ENCODE peak calls at places on chromosomes 16 and 17, in seven cellular contexts. One of them, this sample, is unnamed.

GRCh38 chr16:75262800-75263127 is 11.3 kb upstream of the BCAR1 start:
- DNase-seq in HFF-Myc: no peak
- DNase-seq in esophagus squamous epithelium: no peak
- DNase-seq in cardiac muscle cell: no peak
- DNase-seq in left ventricle myocardium inferior: no peak
- DNase-seq in small intestine: no peak
- DNase-seq in DND-41: no peak
- DNase-seq in this sample: no peak

GRCh38 chr17:57577751-57578607 is 167.1 kb downstream of the CCDC182 start:
- DNase-seq in HFF-Myc: no peak
- DNase-seq in esophagus squamous epithelium: no peak
- DNase-seq in cardiac muscle cell: peak; percentile 93
- DNase-seq in left ventricle myocardium inferior: peak; percentile 35
- DNase-seq in small intestine: no peak
- DNase-seq in DND-41: no peak
- DNase-seq in this sample: no peak

GRCh38 chr17:68634345-68634876 is 33.2 kb upstream of the FAM20A start:
- DNase-seq in HFF-Myc: no peak
- DNase-seq in esophagus squamous epithelium: no peak
- DNase-seq in cardiac muscle cell: no peak
- DNase-seq in left ventricle myocardium inferior: no peak
- DNase-seq in small intestine: no peak
- DNase-seq in DND-41: no peak
- DNase-seq in this sample: no peak

GRCh38 chr17:17235212-17236174 is 1.5 kb downstream of the FLCN start:
- DNase-seq in HFF-Myc: no peak
- DNase-seq in esophagus squamous epithelium: no peak
- DNase-seq in cardiac muscle cell: no peak
- DNase-seq in left ventricle myocardium inferior: no peak
- DNase-seq in small intestine: peak; percentile 5
- DNase-seq in DND-41: no peak
- DNase-seq in this sample: no peak

GRCh38 chr17:31488264-31488981 is 96.9 kb downstream of the RAB11FIP4 start:
- DNase-seq in HFF-Myc: no peak
- DNase-seq in esophagus squamous epithelium: no peak
- DNase-seq in cardiac muscle cell: no peak
- DNase-seq in left ventricle myocardium inferior: no peak
- DNase-seq in small intestine: peak; percentile 56
- DNase-seq in DND-41: no peak
- DNase-seq in this sample: no peak

GRCh38 chr16:80034948-80035700 is 434.6 kb upstream of the MAF start:
- DNase-seq in HFF-Myc: no peak
- DNase-seq in esophagus squamous epithelium: no peak
- DNase-seq in cardiac muscle cell: no peak
- DNase-seq in left ventricle myocardium inferior: no peak
- DNase-seq in small intestine: no peak
- DNase-seq in DND-41: no peak
- DNase-seq in this sample: no peak

GRCh38 chr17:10192963-10193362 is 5.4 kb downstream of the GAS7 start:
- DNase-seq in HFF-Myc: no peak
- DNase-seq in esophagus squamous epithelium: no peak
- DNase-seq in cardiac muscle cell: peak; percentile 92
- DNase-seq in left ventricle myocardium inferior: no peak
- DNase-seq in small intestine: no peak
- DNase-seq in DND-41: no peak
- DNase-seq in this sample: no peak

GRCh38 chr16:81623365-81624102 is 155.6 kb upstream of the PLCG2 start:
- DNase-seq in HFF-Myc: no peak
- DNase-seq in esophagus squamous epithelium: no peak
- DNase-seq in cardiac muscle cell: peak; percentile 65
- DNase-seq in left ventricle myocardium inferior: no peak
- DNase-seq in small intestine: peak; percentile 71
- DNase-seq in DND-41: peak; percentile 46
- DNase-seq in this sample: peak; percentile 36

GRCh38 chr16:51898872-51899271 is 648.1 kb downstream of the TOX3 start:
- DNase-seq in HFF-Myc: no peak
- DNase-seq in esophagus squamous epithelium: no peak
- DNase-seq in cardiac muscle cell: no peak
- DNase-seq in left ventricle myocardium inferior: no peak
- DNase-seq in small intestine: no peak
- DNase-seq in DND-41: no peak
- DNase-seq in this sample: no peak

GRCh38 chr16:15434425-15435215 is at the start of gene BMERB1:
- DNase-seq in HFF-Myc: no peak
- DNase-seq in esophagus squamous epithelium: no peak
- DNase-seq in cardiac muscle cell: peak; percentile 82
- DNase-seq in left ventricle myocardium inferior: peak; percentile 74
- DNase-seq in small intestine: no peak
- DNase-seq in DND-41: no peak
- DNase-seq in this sample: peak; percentile 49

GRCh38 chr17:1764274-1764673 is 2.4 kb downstream of the SERPINF1 start:
- DNase-seq in HFF-Myc: peak; percentile 80
- DNase-seq in esophagus squamous epithelium: no peak
- DNase-seq in cardiac muscle cell: peak; percentile 97
- DNase-seq in left ventricle myocardium inferior: peak; percentile 74
- DNase-seq in small intestine: peak; percentile 60
- DNase-seq in DND-41: peak; percentile 92
- DNase-seq in this sample: peak; percentile 80

GRCh38 chr16:85057212-85057889 is 29.8 kb downstream of the KIAA0513 start:
- DNase-seq in HFF-Myc: no peak
- DNase-seq in esophagus squamous epithelium: no peak
- DNase-seq in cardiac muscle cell: no peak
- DNase-seq in left ventricle myocardium inferior: no peak
- DNase-seq in small intestine: no peak
- DNase-seq in DND-41: no peak
- DNase-seq in this sample: no peak

GRCh38 chr16:87723224-87723619 is 42.6 kb downstream of the KLHDC4 start:
- DNase-seq in HFF-Myc: peak; percentile 24
- DNase-seq in esophagus squamous epithelium: no peak
- DNase-seq in cardiac muscle cell: peak; percentile 72
- DNase-seq in left ventricle myocardium inferior: peak; percentile 57
- DNase-seq in small intestine: peak; percentile 5
- DNase-seq in DND-41: no peak
- DNase-seq in this sample: peak; percentile 85

GRCh38 chr16:22282254-22282892 is 14.8 kb upstream of the POLR3E start:
- DNase-seq in HFF-Myc: no peak
- DNase-seq in esophagus squamous epithelium: no peak
- DNase-seq in cardiac muscle cell: no peak
- DNase-seq in left ventricle myocardium inferior: no peak
- DNase-seq in small intestine: no peak
- DNase-seq in DND-41: no peak
- DNase-seq in this sample: no peak

GRCh38 chr17:78107457-78107856 is 21.1 kb downstream of the TMC6 start:
- DNase-seq in HFF-Myc: no peak
- DNase-seq in esophagus squamous epithelium: no peak
- DNase-seq in cardiac muscle cell: no peak
- DNase-seq in left ventricle myocardium inferior: peak; percentile 3
- DNase-seq in small intestine: no peak
- DNase-seq in DND-41: no peak
- DNase-seq in this sample: no peak

GRCh38 chr17:11720816-11721215 is 122.5 kb downstream of the DNAH9 start:
- DNase-seq in HFF-Myc: no peak
- DNase-seq in esophagus squamous epithelium: no peak
- DNase-seq in cardiac muscle cell: no peak
- DNase-seq in left ventricle myocardium inferior: no peak
- DNase-seq in small intestine: no peak
- DNase-seq in DND-41: no peak
- DNase-seq in this sample: no peak

GRCh38 chr17:33647976-33648375 is 354.9 kb upstream of the ASIC2 start:
- DNase-seq in HFF-Myc: no peak
- DNase-seq in esophagus squamous epithelium: no peak
- DNase-seq in cardiac muscle cell: peak; percentile 7
- DNase-seq in left ventricle myocardium inferior: no peak
- DNase-seq in small intestine: peak; percentile 22
- DNase-seq in DND-41: no peak
- DNase-seq in this sample: peak; percentile 5

GRCh38 chr16:29307598-29308507 is 98.7 kb downstream of the NPIPB11 start:
- DNase-seq in HFF-Myc: no peak
- DNase-seq in esophagus squamous epithelium: no peak
- DNase-seq in cardiac muscle cell: peak; percentile 31
- DNase-seq in left ventricle myocardium inferior: no peak
- DNase-seq in small intestine: no peak
- DNase-seq in DND-41: no peak
- DNase-seq in this sample: no peak

GRCh38 chr16:89913408-89914387 is 5.0 kb upstream of the MC1R start:
- DNase-seq in HFF-Myc: no peak
- DNase-seq in esophagus squamous epithelium: no peak
- DNase-seq in cardiac muscle cell: no peak
- DNase-seq in left ventricle myocardium inferior: no peak
- DNase-seq in small intestine: no peak
- DNase-seq in DND-41: no peak
- DNase-seq in this sample: no peak

DNA sequence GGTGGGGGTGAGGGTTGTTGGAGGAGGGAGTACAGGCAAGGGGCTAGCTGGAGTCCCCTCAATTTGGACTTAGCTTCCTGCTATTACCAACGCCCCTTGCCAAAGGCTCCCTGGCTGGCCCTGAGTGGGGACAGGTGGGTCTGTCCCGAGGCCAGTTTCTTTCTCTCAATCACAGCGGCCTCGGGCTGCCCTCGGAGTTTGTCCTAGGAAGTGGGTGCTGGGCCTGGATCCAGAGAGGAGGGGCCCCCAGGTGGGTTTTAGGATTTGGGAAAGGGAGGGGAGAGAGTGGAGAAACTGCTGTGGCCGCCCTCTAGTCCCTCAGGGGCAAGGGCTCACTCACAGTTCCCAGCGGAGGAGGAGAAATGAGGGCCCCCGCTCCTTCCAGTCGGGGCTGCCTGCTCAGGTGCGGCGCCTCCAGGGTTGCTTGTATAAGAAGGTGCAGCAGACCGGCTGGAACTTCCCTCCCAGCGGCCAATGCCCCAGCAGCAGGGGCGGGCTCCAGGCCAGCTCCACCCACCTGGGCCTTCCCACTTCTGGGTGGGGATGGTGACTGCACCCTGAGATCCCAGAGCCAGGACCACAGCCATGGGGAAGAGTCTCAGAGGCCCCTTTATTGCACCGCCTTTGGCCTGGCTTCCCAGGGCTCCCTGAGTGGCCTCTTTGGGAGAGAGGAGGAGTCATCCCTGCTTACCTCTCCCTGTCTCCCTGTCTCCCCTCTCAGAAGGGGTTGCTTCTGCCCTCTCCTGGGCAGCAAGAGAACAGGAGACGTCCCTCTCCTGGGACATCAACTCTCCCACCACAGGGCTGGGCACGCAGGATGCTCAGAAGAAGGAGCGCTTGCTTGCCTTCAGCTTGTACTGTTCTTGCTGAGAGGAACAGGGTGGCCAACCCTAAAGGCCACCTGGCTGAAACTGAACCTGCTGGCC is 112.0 kb upstream of the SMURF2 start:
- DNase-seq in HFF-Myc: peak; percentile 40
- DNase-seq in esophagus squamous epithelium: no peak
- DNase-seq in cardiac muscle cell: peak; percentile 66
- DNase-seq in left ventricle myocardium inferior: no peak
- DNase-seq in small intestine: peak; percentile 68
- DNase-seq in DND-41: no peak
- DNase-seq in this sample: no peak
- H3K4me3 ChIP-seq in HFF-Myc: no peak overlapping the region
- H3K4me3 ChIP-seq in esophagus squamous epithelium: peak overlapping the region; percentile 38
- H3K4me3 ChIP-seq in cardiac muscle cell: peak overlapping the region; percentile 15
- H3K4me3 ChIP-seq in left ventricle myocardium inferior: no peak overlapping the region
- H3K4me3 ChIP-seq in small intestine: peak overlapping the region; percentile 44
- H3K4me3 ChIP-seq in DND-41: no peak overlapping the region
- H3K4me3 ChIP-seq in this sample: no peak overlapping the region

GRCh38 chr17:2872282-2872681 is 76.0 kb downstream of the RAP1GAP2 start:
- DNase-seq in HFF-Myc: no peak
- DNase-seq in esophagus squamous epithelium: no peak
- DNase-seq in cardiac muscle cell: no peak
- DNase-seq in left ventricle myocardium inferior: no peak
- DNase-seq in small intestine: no peak
- DNase-seq in DND-41: no peak
- DNase-seq in this sample: no peak

GRCh38 chr17:2869604-2870003 is 73.4 kb downstream of the RAP1GAP2 start:
- DNase-seq in HFF-Myc: no peak
- DNase-seq in esophagus squamous epithelium: no peak
- DNase-seq in cardiac muscle cell: no peak
- DNase-seq in left ventricle myocardium inferior: no peak
- DNase-seq in small intestine: no peak
- DNase-seq in DND-41: no peak
- DNase-seq in this sample: no peak

GRCh38 chr17:2871205-2871604 is 75.0 kb downstream of the RAP1GAP2 start:
- DNase-seq in HFF-Myc: no peak
- DNase-seq in esophagus squamous epithelium: no peak
- DNase-seq in cardiac muscle cell: no peak
- DNase-seq in left ventricle myocardium inferior: no peak
- DNase-seq in small intestine: no peak
- DNase-seq in DND-41: no peak
- DNase-seq in this sample: no peak

GRCh38 chr17:2874211-2874686 is 78.0 kb downstream of the RAP1GAP2 start:
- DNase-seq in HFF-Myc: no peak
- DNase-seq in esophagus squamous epithelium: no peak
- DNase-seq in cardiac muscle cell: no peak
- DNase-seq in left ventricle myocardium inferior: no peak
- DNase-seq in small intestine: no peak
- DNase-seq in DND-41: no peak
- DNase-seq in this sample: no peak

DNA sequence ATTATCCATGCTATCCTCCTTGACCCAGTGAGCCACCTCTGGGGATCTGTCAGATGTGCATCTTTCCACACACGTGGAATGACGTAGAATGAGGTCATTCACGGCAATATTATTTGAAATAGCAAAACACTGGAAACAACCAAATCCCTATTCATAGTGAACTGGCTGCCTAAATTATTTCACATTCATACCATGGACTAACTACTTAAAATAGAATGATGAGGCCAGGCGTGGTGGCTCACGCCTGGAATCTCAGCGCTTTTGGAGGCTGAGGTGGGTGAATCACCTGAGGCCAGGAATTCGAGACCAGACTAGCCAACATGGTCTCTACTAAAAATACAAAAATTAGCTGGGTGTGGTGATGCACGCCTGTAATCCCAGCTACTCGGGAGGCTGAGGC is 75.5 kb downstream of the RAP1GAP2 start:
- DNase-seq in HFF-Myc: no peak
- DNase-seq in esophagus squamous epithelium: no peak
- DNase-seq in cardiac muscle cell: no peak
- DNase-seq in left ventricle myocardium inferior: no peak
- DNase-seq in small intestine: no peak
- DNase-seq in DND-41: no peak
- DNase-seq in this sample: no peak
- H3K4me3 ChIP-seq in HFF-Myc: no peak overlapping the region
- H3K4me3 ChIP-seq in esophagus squamous epithelium: no peak overlapping the region
- H3K4me3 ChIP-seq in cardiac muscle cell: no peak overlapping the region
- H3K4me3 ChIP-seq in left ventricle myocardium inferior: no peak overlapping the region
- H3K4me3 ChIP-seq in small intestine: no peak overlapping the region
- H3K4me3 ChIP-seq in DND-41: no peak overlapping the region
- H3K4me3 ChIP-seq in this sample: no peak overlapping the region

GRCh38 chr17:50209472-50210248 is 8.2 kb upstream of the COL1A1 start:
- DNase-seq in HFF-Myc: peak; percentile 98
- DNase-seq in esophagus squamous epithelium: no peak
- DNase-seq in cardiac muscle cell: peak; percentile 100
- DNase-seq in left ventricle myocardium inferior: peak; percentile 90
- DNase-seq in small intestine: no peak
- DNase-seq in DND-41: no peak
- DNase-seq in this sample: no peak
- H3K4me3 ChIP-seq in HFF-Myc: peak overlapping the region; percentile 33
- H3K4me3 ChIP-seq in esophagus squamous epithelium: no peak overlapping the region
- H3K4me3 ChIP-seq in cardiac muscle cell: no peak overlapping the region
- H3K4me3 ChIP-seq in left ventricle myocardium inferior: no peak overlapping the region
- H3K4me3 ChIP-seq in small intestine: no peak overlapping the region
- H3K4me3 ChIP-seq in DND-41: no peak overlapping the region
- H3K4me3 ChIP-seq in this sample: no peak overlapping the region

GRCh38 chr17:62827722-62828498 is 19.8 kb upstream of the MARCHF10 start:
- DNase-seq in HFF-Myc: no peak
- DNase-seq in esophagus squamous epithelium: no peak
- DNase-seq in cardiac muscle cell: peak; percentile 74
- DNase-seq in left ventricle myocardium inferior: no peak
- DNase-seq in small intestine: no peak
- DNase-seq in DND-41: no peak
- DNase-seq in this sample: no peak
- H3K4me3 ChIP-seq in HFF-Myc: no peak overlapping the region
- H3K4me3 ChIP-seq in esophagus squamous epithelium: no peak overlapping the region
- H3K4me3 ChIP-seq in cardiac muscle cell: no peak overlapping the region
- H3K4me3 ChIP-seq in left ventricle myocardium inferior: no peak overlapping the region
- H3K4me3 ChIP-seq in small intestine: no peak overlapping the region
- H3K4me3 ChIP-seq in DND-41: no peak overlapping the region
- H3K4me3 ChIP-seq in this sample: no peak overlapping the region

This sample was measured in Jurkat, Clone E6-1.